ENCODE peak calls at places on chromosomes 12 and 14, in nine cellular contexts. One of them, this sample, is unnamed.
A peak's percentile ranks its signal among the peaks of the same experiment; 100 is the strongest.

GRCh38 chr12:34033628-34034296 is 11.5 kb downstream of the ALG10 start:
- DNase-seq in PC-3: peak; percentile 59
- DNase-seq in endodermal cell: no peak
- DNase-seq in tibial nerve: no peak
- DNase-seq in kidney: no peak
- DNase-seq in neuronal stem cell: no peak
- DNase-seq in adrenal gland: no peak
- DNase-seq in spleen: no peak
- DNase-seq in upper lobe of right lung: no peak
- DNase-seq in this sample: no peak

GRCh38 chr12:6827437-6827894 is 741 bp upstream of the P3H3 start:
- DNase-seq in PC-3: peak; percentile 60
- DNase-seq in endodermal cell: peak; percentile 97
- DNase-seq in tibial nerve: peak; percentile 87
- DNase-seq in kidney: peak; percentile 94
- DNase-seq in neuronal stem cell: peak; percentile 83
- DNase-seq in adrenal gland: peak; percentile 82
- DNase-seq in spleen: no peak
- DNase-seq in upper lobe of right lung: peak; percentile 83
- DNase-seq in this sample: peak; percentile 79

GRCh38 chr12:75978677-75979076 is 52.9 kb downstream of the PHLDA1 start:
- DNase-seq in PC-3: peak; percentile 18
- DNase-seq in endodermal cell: no peak
- DNase-seq in tibial nerve: no peak
- DNase-seq in kidney: no peak
- DNase-seq in neuronal stem cell: no peak
- DNase-seq in adrenal gland: no peak
- DNase-seq in spleen: no peak
- DNase-seq in upper lobe of right lung: no peak
- DNase-seq in this sample: no peak

GRCh38 chr14:78767436-78767835 is 597.3 kb downstream of the NRXN3 start:
- DNase-seq in PC-3: no peak
- DNase-seq in endodermal cell: no peak
- DNase-seq in tibial nerve: no peak
- DNase-seq in kidney: no peak
- DNase-seq in neuronal stem cell: no peak
- DNase-seq in adrenal gland: no peak
- DNase-seq in spleen: no peak
- DNase-seq in upper lobe of right lung: no peak
- DNase-seq in this sample: no peak

GRCh38 chr14:97873291-97873690 is 1076.1 kb downstream of the VRK1 start:
- DNase-seq in PC-3: peak; percentile 65
- DNase-seq in endodermal cell: no peak
- DNase-seq in tibial nerve: no peak
- DNase-seq in kidney: no peak
- DNase-seq in neuronal stem cell: no peak
- DNase-seq in adrenal gland: no peak
- DNase-seq in spleen: no peak
- DNase-seq in upper lobe of right lung: no peak
- DNase-seq in this sample: no peak

GRCh38 chr12:107478881-107479280 is 206.7 kb upstream of the PWP1 start:
- DNase-seq in PC-3: no peak
- DNase-seq in endodermal cell: no peak
- DNase-seq in tibial nerve: no peak
- DNase-seq in kidney: no peak
- DNase-seq in neuronal stem cell: no peak
- DNase-seq in adrenal gland: no peak
- DNase-seq in spleen: no peak
- DNase-seq in upper lobe of right lung: no peak
- DNase-seq in this sample: no peak

GRCh38 chr12:45629292-45629691 is 100.2 kb upstream of the ARID2 start:
- DNase-seq in PC-3: no peak
- DNase-seq in endodermal cell: no peak
- DNase-seq in tibial nerve: no peak
- DNase-seq in kidney: no peak
- DNase-seq in neuronal stem cell: no peak
- DNase-seq in adrenal gland: no peak
- DNase-seq in spleen: no peak
- DNase-seq in upper lobe of right lung: no peak
- DNase-seq in this sample: no peak

GRCh38 chr12:68918960-68919359 is 14.0 kb downstream of the CPM start:
- DNase-seq in PC-3: no peak
- DNase-seq in endodermal cell: no peak
- DNase-seq in tibial nerve: no peak
- DNase-seq in kidney: no peak
- DNase-seq in neuronal stem cell: no peak
- DNase-seq in adrenal gland: no peak
- DNase-seq in spleen: no peak
- DNase-seq in upper lobe of right lung: no peak
- DNase-seq in this sample: no peak

GRCh38 chr12:83136421-83136820 is 449.7 kb downstream of the TMTC2 start:
- DNase-seq in PC-3: no peak
- DNase-seq in endodermal cell: no peak
- DNase-seq in tibial nerve: no peak
- DNase-seq in kidney: no peak
- DNase-seq in neuronal stem cell: no peak
- DNase-seq in adrenal gland: no peak
- DNase-seq in spleen: no peak
- DNase-seq in upper lobe of right lung: no peak
- DNase-seq in this sample: no peak

GRCh38 chr12:28550757-28551381 is 360.6 kb downstream of the CCDC91 start:
- DNase-seq in PC-3: peak; percentile 89
- DNase-seq in endodermal cell: no peak
- DNase-seq in tibial nerve: no peak
- DNase-seq in kidney: no peak
- DNase-seq in neuronal stem cell: no peak
- DNase-seq in adrenal gland: peak; percentile 18
- DNase-seq in spleen: no peak
- DNase-seq in upper lobe of right lung: no peak
- DNase-seq in this sample: no peak

GRCh38 chr14:86003998-86004397 is 474.1 kb downstream of the FLRT2 start:
- DNase-seq in PC-3: peak; percentile 31
- DNase-seq in endodermal cell: no peak
- DNase-seq in tibial nerve: no peak
- DNase-seq in kidney: no peak
- DNase-seq in neuronal stem cell: no peak
- DNase-seq in adrenal gland: no peak
- DNase-seq in spleen: no peak
- DNase-seq in upper lobe of right lung: no peak
- DNase-seq in this sample: no peak

GRCh38 chr14:79764288-79764687 is 447.0 kb downstream of the DIO2 start:
- DNase-seq in PC-3: peak; percentile 39
- DNase-seq in endodermal cell: no peak
- DNase-seq in tibial nerve: no peak
- DNase-seq in kidney: no peak
- DNase-seq in neuronal stem cell: no peak
- DNase-seq in adrenal gland: no peak
- DNase-seq in spleen: no peak
- DNase-seq in upper lobe of right lung: no peak
- DNase-seq in this sample: no peak

GRCh38 chr12:91542048-91542447 is 359.4 kb upstream of the DCN start:
- DNase-seq in PC-3: no peak
- DNase-seq in endodermal cell: no peak
- DNase-seq in tibial nerve: no peak
- DNase-seq in kidney: no peak
- DNase-seq in neuronal stem cell: no peak
- DNase-seq in adrenal gland: no peak
- DNase-seq in spleen: no peak
- DNase-seq in upper lobe of right lung: no peak
- DNase-seq in this sample: no peak

GRCh38 chr12:19450362-19450761 is 11.1 kb downstream of the AEBP2 start:
- DNase-seq in PC-3: no peak
- DNase-seq in endodermal cell: no peak
- DNase-seq in tibial nerve: no peak
- DNase-seq in kidney: no peak
- DNase-seq in neuronal stem cell: no peak
- DNase-seq in adrenal gland: no peak
- DNase-seq in spleen: no peak
- DNase-seq in upper lobe of right lung: no peak
- DNase-seq in this sample: no peak

GRCh38 chr12:26106347-26106746 is 18.5 kb downstream of the BHLHE41 start:
- DNase-seq in PC-3: no peak
- DNase-seq in endodermal cell: peak; percentile 37
- DNase-seq in tibial nerve: no peak
- DNase-seq in kidney: no peak
- DNase-seq in neuronal stem cell: no peak
- DNase-seq in adrenal gland: no peak
- DNase-seq in spleen: no peak
- DNase-seq in upper lobe of right lung: no peak
- DNase-seq in this sample: no peak

GRCh38 chr14:91649930-91650329 is 82.0 kb downstream of the CATSPERB start:
- DNase-seq in PC-3: peak; percentile 64
- DNase-seq in endodermal cell: no peak
- DNase-seq in tibial nerve: no peak
- DNase-seq in kidney: no peak
- DNase-seq in neuronal stem cell: no peak
- DNase-seq in adrenal gland: no peak
- DNase-seq in spleen: no peak
- DNase-seq in upper lobe of right lung: no peak
- DNase-seq in this sample: no peak

GRCh38 chr12:75814856-75815754 is 216.5 kb downstream of the PHLDA1 start:
- DNase-seq in PC-3: peak; percentile 71
- DNase-seq in endodermal cell: no peak
- DNase-seq in tibial nerve: no peak
- DNase-seq in kidney: no peak
- DNase-seq in neuronal stem cell: no peak
- DNase-seq in adrenal gland: peak; percentile 63
- DNase-seq in spleen: no peak
- DNase-seq in upper lobe of right lung: no peak
- DNase-seq in this sample: no peak

GRCh38 chr12:3757261-3757660 is 4.4 kb upstream of the CRACR2A start:
- DNase-seq in PC-3: no peak
- DNase-seq in endodermal cell: no peak
- DNase-seq in tibial nerve: no peak
- DNase-seq in kidney: no peak
- DNase-seq in neuronal stem cell: no peak
- DNase-seq in adrenal gland: no peak
- DNase-seq in spleen: no peak
- DNase-seq in upper lobe of right lung: no peak
- DNase-seq in this sample: no peak

DNA sequence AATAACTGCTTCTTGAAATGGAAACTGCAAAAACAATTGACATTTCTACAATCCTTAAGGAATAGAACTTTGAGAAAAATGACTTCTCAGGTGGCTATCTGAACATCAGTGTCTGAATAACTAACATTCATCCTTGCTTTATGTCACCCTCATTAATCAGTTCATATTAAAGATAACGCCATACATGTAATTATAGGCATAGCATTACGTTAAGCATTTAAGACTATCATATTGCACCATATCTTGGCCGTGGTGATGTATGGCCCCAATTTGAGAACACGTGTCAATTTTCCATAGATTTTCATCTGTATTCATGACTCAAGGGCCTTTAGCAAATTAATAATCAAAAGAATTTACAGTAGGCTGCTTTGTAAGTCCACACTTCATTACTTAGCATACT is 81.6 kb downstream of the SPTSSA start:
- DNase-seq in PC-3: no peak
- DNase-seq in endodermal cell: no peak
- DNase-seq in tibial nerve: no peak
- DNase-seq in kidney: no peak
- DNase-seq in neuronal stem cell: no peak
- DNase-seq in adrenal gland: no peak
- DNase-seq in spleen: no peak
- DNase-seq in upper lobe of right lung: no peak
- DNase-seq in this sample: no peak
- H3K4me1 ChIP-seq in PC-3: peaks cover 4% of the 10 kb centered on the region
- H3K4me1 ChIP-seq in endodermal cell: no peaks in the 10 kb centered on the region
- H3K4me1 ChIP-seq in tibial nerve: no peaks in the 10 kb centered on the region
- H3K4me1 ChIP-seq in kidney: peaks cover 13% of the 10 kb centered on the region
- H3K4me1 ChIP-seq in neuronal stem cell: no peaks in the 10 kb centered on the region
- H3K4me1 ChIP-seq in adrenal gland: peaks cover 18% of the 10 kb centered on the region
- H3K4me1 ChIP-seq in spleen: no peaks in the 10 kb centered on the region
- H3K4me1 ChIP-seq in upper lobe of right lung: peaks cover 8% of the 10 kb centered on the region
- H3K4me1 ChIP-seq in this sample: no peaks in the 10 kb centered on the region

GRCh38 chr12:102917026-102917787 is at the start of gene PAH:
- DNase-seq in PC-3: no peak
- DNase-seq in endodermal cell: peak; percentile 94
- DNase-seq in tibial nerve: no peak
- DNase-seq in kidney: peak; percentile 76
- DNase-seq in neuronal stem cell: peak; percentile 23
- DNase-seq in adrenal gland: no peak
- DNase-seq in spleen: peak; percentile 79
- DNase-seq in upper lobe of right lung: peak; percentile 69
- DNase-seq in this sample: peak; percentile 85
- H3K4me1 ChIP-seq in PC-3: no peaks in the 10 kb centered on the region
- H3K4me1 ChIP-seq in endodermal cell: no peaks in the 10 kb centered on the region
- H3K4me1 ChIP-seq in tibial nerve: no peaks in the 10 kb centered on the region
- H3K4me1 ChIP-seq in kidney: peaks cover 7% of the 10 kb centered on the region
- H3K4me1 ChIP-seq in neuronal stem cell: no peaks in the 10 kb centered on the region
- H3K4me1 ChIP-seq in adrenal gland: no peaks in the 10 kb centered on the region
- H3K4me1 ChIP-seq in spleen: peaks cover 6% of the 10 kb centered on the region
- H3K4me1 ChIP-seq in upper lobe of right lung: no peaks in the 10 kb centered on the region
- H3K4me1 ChIP-seq in this sample: no peaks in the 10 kb centered on the region

GRCh38 chr14:59252772-59253500 is 64.5 kb downstream of the DAAM1 start:
- DNase-seq in PC-3: no peak
- DNase-seq in endodermal cell: no peak
- DNase-seq in tibial nerve: no peak
- DNase-seq in kidney: no peak
- DNase-seq in neuronal stem cell: no peak
- DNase-seq in adrenal gland: no peak
- DNase-seq in spleen: no peak
- DNase-seq in upper lobe of right lung: no peak
- DNase-seq in this sample: no peak

GRCh38 chr14:59254146-59254910 is 65.9 kb downstream of the DAAM1 start:
- DNase-seq in PC-3: peak; percentile 73
- DNase-seq in endodermal cell: peak; percentile 55
- DNase-seq in tibial nerve: peak; percentile 47
- DNase-seq in kidney: peak; percentile 77
- DNase-seq in neuronal stem cell: no peak
- DNase-seq in adrenal gland: peak; percentile 89
- DNase-seq in spleen: no peak
- DNase-seq in upper lobe of right lung: no peak
- DNase-seq in this sample: no peak

GRCh38 chr14:59251811-59252771 is 63.6 kb downstream of the DAAM1 start:
- DNase-seq in PC-3: no peak
- DNase-seq in endodermal cell: no peak
- DNase-seq in tibial nerve: no peak
- DNase-seq in kidney: no peak
- DNase-seq in neuronal stem cell: no peak
- DNase-seq in adrenal gland: no peak
- DNase-seq in spleen: no peak
- DNase-seq in upper lobe of right lung: no peak
- DNase-seq in this sample: no peak

GRCh38 chr14:59254911-59255545 is 66.6 kb downstream of the DAAM1 start:
- DNase-seq in PC-3: no peak
- DNase-seq in endodermal cell: no peak
- DNase-seq in tibial nerve: no peak
- DNase-seq in kidney: no peak
- DNase-seq in neuronal stem cell: no peak
- DNase-seq in adrenal gland: peak; percentile 34
- DNase-seq in spleen: no peak
- DNase-seq in upper lobe of right lung: no peak
- DNase-seq in this sample: no peak

GRCh38 chr14:59253527-59253926 is 65.1 kb downstream of the DAAM1 start:
- DNase-seq in PC-3: no peak
- DNase-seq in endodermal cell: no peak
- DNase-seq in tibial nerve: no peak
- DNase-seq in kidney: no peak
- DNase-seq in neuronal stem cell: no peak
- DNase-seq in adrenal gland: no peak
- DNase-seq in spleen: no peak
- DNase-seq in upper lobe of right lung: no peak
- DNase-seq in this sample: no peak
- H3K4me1 ChIP-seq in PC-3: peaks cover 10% of the 10 kb centered on the region
- H3K4me1 ChIP-seq in endodermal cell: peaks cover 27% of the 10 kb centered on the region
- H3K4me1 ChIP-seq in tibial nerve: no peaks in the 10 kb centered on the region
- H3K4me1 ChIP-seq in kidney: peaks cover 16% of the 10 kb centered on the region
- H3K4me1 ChIP-seq in neuronal stem cell: peaks cover 6% of the 10 kb centered on the region
- H3K4me1 ChIP-seq in adrenal gland: peaks cover 42% of the 10 kb centered on the region
- H3K4me1 ChIP-seq in spleen: peaks cover 33% of the 10 kb centered on the region
- H3K4me1 ChIP-seq in upper lobe of right lung: peaks cover 48% of the 10 kb centered on the region
- H3K4me1 ChIP-seq in this sample: peaks cover 36% of the 10 kb centered on the region

GRCh38 chr14:73747386-73748211 is 33.4 kb upstream of the PNMA1 start:
- DNase-seq in PC-3: no peak
- DNase-seq in endodermal cell: no peak
- DNase-seq in tibial nerve: no peak
- DNase-seq in kidney: no peak
- DNase-seq in neuronal stem cell: no peak
- DNase-seq in adrenal gland: no peak
- DNase-seq in spleen: peak; percentile 42
- DNase-seq in upper lobe of right lung: no peak
- DNase-seq in this sample: no peak
- H3K4me1 ChIP-seq in PC-3: peaks cover 69% of the 10 kb centered on the region
- H3K4me1 ChIP-seq in endodermal cell: peaks cover 9% of the 10 kb centered on the region
- H3K4me1 ChIP-seq in tibial nerve: no peaks in the 10 kb centered on the region
- H3K4me1 ChIP-seq in kidney: peaks cover 77% of the 10 kb centered on the region
- H3K4me1 ChIP-seq in neuronal stem cell: peaks cover 24% of the 10 kb centered on the region
- H3K4me1 ChIP-seq in adrenal gland: peaks cover 97% of the 10 kb centered on the region
- H3K4me1 ChIP-seq in spleen: peaks cover 100% of the 10 kb centered on the region
- H3K4me1 ChIP-seq in upper lobe of right lung: peaks cover 98% of the 10 kb centered on the region
- H3K4me1 ChIP-seq in this sample: peaks cover 100% of the 10 kb centered on the region